ENCODE peak calls at places on chromosome 19, in seven cellular contexts. T is psoas muscle, Y is uterus, P is tibial artery, N is A549, M is fibroblast of mammary gland, J is cardiac fibroblast. F is an unnamed sample.

GRCh38 chr19:1182727-1183126 is 8.7 kb upstream of the SBNO2 start:
- DNase-seq in T (no peak), Y (no peak), P (no peak), N (peak; percentile 71), M (no peak), J (no peak), F (no peak)

GRCh38 chr19:48498576-48498879 is 13.1 kb downstream of the LMTK3 start:
- DNase-seq in T (no peak), Y (no peak), P (no peak), N (no peak), M (no peak), J (no peak), F (no peak)

GRCh38 chr19:10209305-10209704 is 14.6 kb upstream of the DNMT1 start:
- DNase-seq in T (no peak), Y (no peak), P (no peak), N (no peak), M (peak; percentile 65), J (peak; percentile 81), F (peak; percentile 71)

GRCh38 chr19:17061205-17061604 is 14.0 kb downstream of the HAUS8 start:
- DNase-seq in T (no peak), Y (no peak), P (no peak), N (no peak), M (no peak), J (no peak), F (no peak)

GRCh38 chr19:58204566-58204965 is 21.7 kb downstream of the ZNF274 start:
- DNase-seq in T (no peak), Y (no peak), P (no peak), N (no peak), M (no peak), J (no peak), F (no peak)

GRCh38 chr19:38650180-38650775 is 2.8 kb downstream of the ACTN4 start:
- DNase-seq in T (no peak), Y (no peak), P (no peak), N (peak; percentile 53), M (no peak), J (no peak), F (no peak)

GRCh38 chr19:45640849-45641273 is 1.7 kb upstream of the EML2 start:
- DNase-seq in T (no peak), Y (no peak), P (no peak), N (no peak), M (no peak), J (no peak), F (no peak)

GRCh38 chr19:50794778-50795664 is 4.8 kb downstream of the ACP4 start:
- DNase-seq in T (no peak), Y (no peak), P (no peak), N (peak; percentile 67), M (peak; percentile 16), J (no peak), F (no peak)

GRCh38 chr19:4596033-4596904 is 36.8 kb upstream of the SEMA6B start:
- DNase-seq in T (no peak), Y (no peak), P (no peak), N (no peak), M (no peak), J (no peak), F (no peak)

GRCh38 chr19:343941-344624 is 513 bp downstream of the MIER2 start:
- DNase-seq in T (peak; percentile 58), Y (no peak), P (no peak), N (no peak), M (no peak), J (peak; percentile 34), F (peak; percentile 44)

GRCh38 chr19:13839938-13840750 is 36.8 kb upstream of the NANOS3 start:
- DNase-seq in T (peak; percentile 88), Y (peak; percentile 62), P (peak; percentile 89), N (peak; percentile 66), M (peak; percentile 50), J (peak; percentile 73), F (peak; percentile 34)

GRCh38 chr19:38664503-38665211 is 17.2 kb downstream of the ACTN4 start:
- DNase-seq in T (peak; percentile 57), Y (no peak), P (no peak), N (no peak), M (no peak), J (no peak), F (no peak)

GRCh38 chr19:57465680-57466381 is 8.9 kb upstream of the VN1R1 start:
- DNase-seq in T (no peak), Y (no peak), P (no peak), N (peak; percentile 73), M (peak; percentile 32), J (peak; percentile 70), F (peak; percentile 30)

GRCh38 chr19:23996549-23996948 is 81.9 kb downstream of the ZNF726 start:
- DNase-seq in T (no peak), Y (no peak), P (no peak), N (peak; percentile 48), M (peak; percentile 19), J (peak; percentile 14), F (no peak)

GRCh38 chr19:2610637-2611482 is 91.6 kb downstream of the GNG7 start:
- DNase-seq in T (peak; percentile 96), Y (peak; percentile 92), P (peak; percentile 96), N (peak; percentile 85), M (peak; percentile 91), J (peak; percentile 98), F (peak; percentile 98)

GRCh38 chr19:46697142-46697960 is 19.6 kb downstream of the PRKD2 start:
- DNase-seq in T (peak; percentile 94), Y (peak; percentile 89), P (peak; percentile 93), N (peak; percentile 84), M (peak; percentile 72), J (peak; percentile 67), F (peak; percentile 51)

GRCh38 chr19:42132030-42132628 is at the start of gene POU2F2:
- DNase-seq in T (peak; percentile 55), Y (no peak), P (peak; percentile 70), N (no peak), M (no peak), J (no peak), F (no peak)

GRCh38 chr19:10749435-10750384 is 31.8 kb downstream of the DNM2 start:
- DNase-seq in T (no peak), Y (no peak), P (no peak), N (no peak), M (no peak), J (no peak), F (no peak)

GRCh38 chr19:5850743-5851293 is 431 bp downstream of the FUT3 start:
- DNase-seq in T (no peak), Y (peak; percentile 39), P (no peak), N (no peak), M (peak; percentile 65), J (peak; percentile 75), F (peak; percentile 77)
- H3K4me3 ChIP-seq in T (no peak overlapping the region), Y (no peak overlapping the region), P (no peak overlapping the region), N (no peak overlapping the region), M (no peak overlapping the region), J (no peak overlapping the region), F (no peak overlapping the region)

GRCh38 chr19:35619290-35619923 is 6.9 kb downstream of the HAUS5 start:
- DNase-seq in T (no peak), Y (no peak), P (no peak), N (no peak), M (no peak), J (no peak), F (no peak)

GRCh38 chr19:35620001-35620400 is 7.5 kb downstream of the HAUS5 start:
- DNase-seq in T (no peak), Y (no peak), P (no peak), N (no peak), M (no peak), J (no peak), F (no peak)

GRCh38 chr19:35621708-35622107 is 7.1 kb upstream of the RBM42 start:
- DNase-seq in T (no peak), Y (no peak), P (no peak), N (no peak), M (no peak), J (no peak), F (no peak)

GRCh38 chr19:35615036-35615435 is 2.5 kb downstream of the HAUS5 start:
- DNase-seq in T (peak; percentile 46), Y (no peak), P (no peak), N (no peak), M (no peak), J (no peak), F (no peak)

GRCh38 chr19:35618857-35619256 is 6.3 kb downstream of the HAUS5 start:
- DNase-seq in T (no peak), Y (no peak), P (no peak), N (peak; percentile 71), M (no peak), J (no peak), F (no peak)
- TF ChIP-seq CTCF in T (no peak), Y (no peak), P (no peak), N (peak; percentile 29), M (no peak), J (no peak), F (no peak)

GRCh38 chr19:35642312-35642711 is 767 bp downstream of the ETV2 start:
- DNase-seq in T (no peak), Y (no peak), P (no peak), N (no peak), M (no peak), J (no peak), F (no peak)

GRCh38 chr19:35643255-35644205 is 2.0 kb downstream of the ETV2 start:
- DNase-seq in T (peak; percentile 85), Y (peak; percentile 84), P (peak; percentile 87), N (peak; percentile 94), M (peak; percentile 62), J (peak; percentile 81), F (peak; percentile 69)

GRCh38 chr19:35644206-35644986 is 2.9 kb downstream of the ETV2 start:
- DNase-seq in T (peak; percentile 94), Y (peak; percentile 96), P (peak; percentile 98), N (peak; percentile 99), M (peak; percentile 90), J (peak; percentile 94), F (peak; percentile 86)

GRCh38 chr19:35641515-35642151 is at the start of gene ETV2:
- DNase-seq in T (no peak), Y (no peak), P (no peak), N (no peak), M (peak; percentile 54), J (peak; percentile 25), F (peak; percentile 12)

GRCh38 chr19:35642798-35643254 is 1.3 kb downstream of the ETV2 start:
- DNase-seq in T (no peak), Y (peak; percentile 43), P (no peak), N (no peak), M (no peak), J (no peak), F (no peak)
- H3K4me3 ChIP-seq in T (peak overlapping the region; percentile 67), Y (peak overlapping the region; percentile 51), P (peak overlapping the region; percentile 59), N (peak overlapping the region; percentile 61), M (peak overlapping the region; percentile 55), J (peak overlapping the region; percentile 59), F (peak overlapping the region; percentile 65)

DNA sequence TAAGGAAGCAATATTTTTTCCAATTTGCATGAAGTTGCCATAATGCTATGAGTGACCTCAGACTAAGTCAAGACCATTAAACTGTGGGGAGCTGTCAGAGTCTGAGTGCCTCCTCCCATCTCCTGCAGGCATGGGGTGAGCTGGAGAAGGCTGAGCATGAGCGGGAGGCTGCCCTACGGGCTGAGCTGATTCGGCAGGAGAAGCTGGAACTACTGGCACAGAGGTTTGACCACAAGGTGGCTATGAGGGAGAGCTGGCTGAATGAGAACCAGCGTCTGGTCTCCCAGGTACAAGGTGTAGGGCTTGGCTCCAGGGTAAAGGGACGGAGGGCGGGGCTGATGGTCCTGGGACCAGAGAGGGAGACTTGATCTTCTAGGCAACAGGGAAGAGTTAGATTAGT is 35.8 kb downstream of the SPTBN4 start:
- DNase-seq in T (no peak), Y (no peak), P (no peak), N (peak; percentile 76), M (no peak), J (no peak), F (no peak)
- TF ChIP-seq CTCF in T (no peak), Y (no peak), P (no peak), N (peak; percentile 31), M (no peak), J (peak; percentile 6), F (no peak)

GRCh38 chr19:55369651-55370304 is 485 bp downstream of the IL11 start:
- DNase-seq in T (no peak), Y (no peak), P (no peak), N (peak; percentile 86), M (peak; percentile 62), J (peak; percentile 68), F (peak; percentile 61)
- H3K4me3 ChIP-seq in T (peak overlapping the region; percentile 28), Y (no peak overlapping the region), P (no peak overlapping the region), N (peak overlapping the region; percentile 85), M (peak overlapping the region; percentile 59), J (peak overlapping the region; percentile 59), F (peak overlapping the region; percentile 75)

F was measured in fibroblast of the aortic adventitia.